ENCODE peak calls at places on chromosomes 16 and 17, in six cellular contexts. H is NCI-H460; A is heart left ventricle; L is activated CD4-positive, alpha-beta T cell treated with anti-CD3 and anti-CD28 coated beads, Interleukin-2, amount 10 ng/mL, durations not matched to agents 7 days and 5 days; P is neural progenitor cell; W is prostate gland. U is an unnamed sample.

GRCh38 chr17:38464251-38464722 is 36.0 kb downstream of the ARHGAP23 start:
- DNase-seq in H (no peak), A (peak; percentile 75), W (no peak), L (no peak), P (no peak), U (no peak)

GRCh38 chr16:86093801-86094750 is 195.1 kb downstream of the IRF8 start:
- DNase-seq in A (no peak), L (no peak), H (no peak), W (no peak), P (no peak), U (no peak)

GRCh38 chr16:12498077-12498476 is 305.6 kb downstream of the CPPED1 start:
- DNase-seq in P (no peak), H (no peak), L (no peak), W (no peak), A (no peak), U (no peak)

GRCh38 chr17:76940738-76941350 is 72.6 kb downstream of the MGAT5B start:
- DNase-seq in H (no peak), W (no peak), L (no peak), P (peak; percentile 34), A (no peak), U (no peak)

GRCh38 chr16:75089486-75090202 is 26.9 kb downstream of the LDHD start:
- DNase-seq in A (no peak), W (no peak), L (no peak), P (no peak), H (no peak), U (no peak)

GRCh38 chr16:4179763-4180260 is 62.1 kb downstream of the SRL start:
- DNase-seq in A (no peak), W (no peak), H (no peak), P (no peak), L (no peak), U (no peak)

GRCh38 chr16:70252355-70252988 is 732 bp upstream of the EXOSC6 start:
- DNase-seq in L (no peak), P (peak; percentile 63), A (no peak), W (no peak), H (peak; percentile 15), U (no peak)

GRCh38 chr17:55572139-55572538 is 60.9 kb upstream of the SMIM36 start:
- DNase-seq in A (no peak), H (no peak), P (no peak), L (no peak), W (no peak), U (no peak)

GRCh38 chr16:595942-596735 is 6.3 kb downstream of the RAB40C start:
- DNase-seq in P (no peak), A (no peak), L (no peak), W (no peak), H (no peak), U (no peak)

GRCh38 chr16:28326881-28327610 is 34.7 kb downstream of the SBK1 start:
- DNase-seq in P (peak; percentile 81), L (peak; percentile 73), W (no peak), H (peak; percentile 35), A (peak; percentile 83), U (no peak)

GRCh38 chr16:51154271-51155171 is 3.5 kb upstream of the SALL1 start:
- DNase-seq in H (no peak), L (no peak), P (peak; percentile 84), A (no peak), W (no peak), U (no peak)

GRCh38 chr16:19926449-19927390 is 42.1 kb upstream of the GPRC5B start:
- DNase-seq in H (peak; percentile 40), A (no peak), L (no peak), P (no peak), W (no peak), U (no peak)

U was measured in LNCaP clone FGC.